ENCODE peak calls at places on chromosomes 16 and 17, in four cellular contexts. E is heart left ventricle; G is CD8-positive, alpha-beta T cell; O is GM23338. M is an unnamed sample.

GRCh38 chr16:84084570-84085270 is 32.0 kb downstream of the MBTPS1 start:
- DNase-seq in E (peak; percentile 60), G (peak; percentile 71), O (peak; percentile 95), M (peak; percentile 64)

GRCh38 chr16:17364319-17365210 is 106.2 kb downstream of the XYLT1 start:
- DNase-seq in E (no peak), G (peak; percentile 61), O (no peak), M (no peak)

GRCh38 chr17:68782829-68783228 is 172.4 kb downstream of the ABCA8 start:
- DNase-seq in E (no peak), G (no peak), O (no peak), M (no peak)

GRCh38 chr17:64779344-64780095 is 117.4 kb upstream of the SMURF2 start:
- DNase-seq in E (no peak), G (no peak), O (peak; percentile 73), M (no peak)

GRCh38 chr16:81657224-81657623 is 121.9 kb upstream of the PLCG2 start:
- DNase-seq in E (no peak), G (no peak), O (no peak), M (no peak)

GRCh38 chr16:13767215-13767614 is 152.7 kb upstream of the ERCC4 start:
- DNase-seq in E (no peak), G (no peak), O (peak; percentile 44), M (no peak)

GRCh38 chr16:67594956-67595355 is 32.6 kb downstream of the CTCF start:
- DNase-seq in E (no peak), G (no peak), O (peak; percentile 56), M (no peak)

GRCh38 chr17:75773808-75774470 is 8.9 kb upstream of the GALK1 start:
- DNase-seq in E (no peak), G (no peak), O (peak; percentile 80), M (no peak)

DNA sequence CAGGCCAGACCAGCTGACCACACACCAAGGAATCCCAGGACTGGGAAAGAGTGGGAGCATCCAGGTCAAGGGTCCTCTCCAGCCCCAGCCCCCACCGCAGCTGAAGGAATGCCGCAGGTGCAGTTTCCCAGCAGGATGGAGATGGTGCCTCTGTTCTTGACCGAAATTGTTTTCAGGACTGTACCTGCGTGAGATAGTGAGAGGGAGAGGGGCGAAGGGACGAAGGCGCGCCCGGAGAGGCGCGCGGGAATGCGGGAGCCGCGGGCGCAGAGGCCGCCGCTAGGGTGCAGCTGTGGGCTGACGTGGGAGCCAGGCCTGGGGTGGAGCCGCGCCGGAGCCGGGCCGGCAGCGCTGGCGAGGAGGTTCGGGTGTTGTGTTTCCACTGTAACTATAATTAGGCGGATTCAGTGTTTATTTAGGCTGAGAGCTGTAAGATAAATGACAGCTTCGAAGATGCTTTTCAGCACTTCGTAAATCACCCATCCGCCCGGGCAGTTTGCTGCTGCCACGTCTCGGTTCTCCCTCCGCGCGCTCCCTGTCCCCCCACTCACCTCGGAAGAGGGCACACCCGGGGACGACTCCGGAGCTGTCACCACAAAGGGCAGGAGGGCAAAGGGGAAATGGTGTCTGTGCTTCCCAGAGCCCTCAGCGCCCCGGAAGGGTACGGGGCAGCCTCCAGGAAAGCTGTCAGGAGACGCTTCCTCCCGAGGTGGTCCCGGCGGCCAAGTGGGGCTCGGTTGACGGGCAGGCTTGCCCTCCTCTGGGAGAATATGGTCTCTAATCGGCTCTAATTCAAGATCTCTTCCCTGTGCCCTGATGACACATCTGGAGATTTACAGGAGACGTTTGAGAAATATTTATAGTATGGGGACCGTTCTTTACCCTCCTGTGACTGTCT is 38.2 kb downstream of the HOXB1 start:
- DNase-seq in E (peak; percentile 72), G (peak; percentile 71), O (peak; percentile 72), M (peak; percentile 75)
- H3K4me3 ChIP-seq in E (peak overlapping the region; percentile 45), G (peak overlapping the region; percentile 38), O (peak overlapping the region; percentile 65), M (peak overlapping the region; percentile 25)

DNA sequence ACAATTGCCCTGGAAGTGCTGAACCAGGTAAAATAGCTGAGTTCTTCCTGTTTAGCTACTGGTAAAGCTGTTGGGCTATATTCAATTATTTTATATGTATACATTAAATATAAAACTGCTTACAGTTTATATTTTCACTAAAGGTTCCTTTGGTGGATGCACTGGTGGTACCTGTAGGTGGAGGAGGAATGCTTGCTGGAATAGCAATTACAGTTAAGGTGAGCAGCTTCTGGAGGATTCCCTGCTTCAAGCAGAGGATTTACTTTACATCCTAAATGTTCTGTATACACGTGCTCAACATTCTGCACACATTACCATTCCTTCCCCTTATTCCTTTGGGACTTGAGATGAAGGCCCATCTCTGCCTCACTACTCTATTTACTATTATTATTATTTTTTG is 14.9 kb downstream of the TSR1 start:
- DNase-seq in E (no peak), G (no peak), O (no peak), M (no peak)
- H3K27ac ChIP-seq in E (no peak overlapping the region), G (no peak overlapping the region), O (no peak overlapping the region), M (no peak overlapping the region)

GRCh38 chr17:37510056-37510455 is 20.4 kb downstream of the DUSP14 start:
- DNase-seq in E (no peak), G (no peak), O (no peak), M (no peak)

GRCh38 chr17:37505333-37505732 is 15.6 kb downstream of the DUSP14 start:
- DNase-seq in E (no peak), G (no peak), O (no peak), M (no peak)

GRCh38 chr17:37507108-37507507 is 17.4 kb downstream of the DUSP14 start:
- DNase-seq in E (no peak), G (no peak), O (no peak), M (no peak)

GRCh38 chr17:37503148-37503547 is 13.5 kb downstream of the DUSP14 start:
- DNase-seq in E (no peak), G (no peak), O (no peak), M (no peak)

GRCh38 chr17:37506678-37507077 is 17.0 kb downstream of the DUSP14 start:
- DNase-seq in E (no peak), G (peak; percentile 10), O (peak; percentile 91), M (no peak)
- TF ChIP-seq CTCF in E (peak; percentile 12), G (no peak), O (peak; percentile 64), M (peak; percentile 31)

DNA sequence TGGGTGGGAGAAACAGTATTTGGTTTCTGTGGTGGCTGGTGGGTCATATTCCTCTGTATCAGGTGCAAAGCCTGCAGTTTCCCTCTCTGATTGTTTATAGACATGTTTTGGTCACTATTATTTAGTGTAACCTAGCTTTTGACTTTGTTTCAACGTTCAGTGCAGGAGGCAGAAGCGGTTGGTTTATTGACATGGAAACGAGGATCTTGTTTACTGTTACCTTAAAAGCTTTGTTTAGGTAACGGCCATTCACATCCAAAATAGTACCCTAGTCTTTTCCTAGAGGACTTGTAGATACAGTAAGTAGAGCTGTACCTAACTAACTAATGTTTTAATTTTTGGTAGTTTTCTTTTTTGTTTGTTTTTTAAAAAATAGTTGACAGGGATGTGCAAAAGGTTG is 3.5 kb downstream of the MSI2 start:
- DNase-seq in E (no peak), G (no peak), O (peak; percentile 81), M (no peak)
- H3K4me3 ChIP-seq in E (no peak overlapping the region), G (no peak overlapping the region), O (peak overlapping the region; percentile 86), M (no peak overlapping the region)

DNA sequence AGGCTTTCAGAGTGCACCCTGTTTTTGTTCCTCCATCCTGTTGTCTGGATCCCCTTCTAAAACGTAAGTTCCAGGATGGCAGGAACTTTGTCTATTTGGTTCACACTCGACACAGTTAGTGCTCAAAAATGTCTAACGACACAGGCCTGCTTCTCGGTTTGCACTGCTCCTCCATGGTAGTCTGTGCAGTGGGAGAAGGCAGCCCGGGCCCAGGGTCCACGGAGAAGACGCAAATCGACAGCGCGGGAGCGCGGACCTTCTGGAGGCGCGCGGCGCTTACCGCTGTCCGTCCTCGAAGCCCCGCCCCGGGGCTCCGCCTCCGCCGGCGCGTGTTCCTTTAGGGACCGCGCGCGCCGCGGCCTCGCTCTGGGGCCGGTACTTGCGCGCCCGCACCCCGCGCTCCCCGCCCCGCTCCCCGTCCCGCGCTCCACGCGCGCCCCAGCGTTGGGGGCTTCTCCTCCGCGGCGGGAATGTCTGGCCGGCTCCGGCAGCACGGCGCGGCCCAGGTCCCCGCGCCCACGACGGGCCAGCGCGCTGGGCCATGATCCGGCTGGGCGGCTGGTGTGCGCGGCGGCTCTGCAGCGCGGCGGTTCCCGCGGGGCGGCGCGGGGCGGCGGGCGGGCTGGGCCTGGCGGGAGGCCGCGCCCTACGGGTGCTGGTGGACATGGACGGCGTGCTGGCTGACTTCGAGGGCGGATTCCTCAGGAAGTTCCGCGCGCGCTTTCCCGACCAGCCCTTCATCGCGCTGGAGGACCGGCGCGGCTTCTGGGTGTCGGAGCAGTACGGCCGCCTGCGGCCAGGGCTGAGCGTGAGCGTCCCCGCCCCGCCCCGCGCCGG is at the start of gene NT5M:
- DNase-seq in E (peak; percentile 76), G (peak; percentile 66), O (peak; percentile 90), M (peak; percentile 57)
- H3K27ac ChIP-seq in E (peak within 1 kb of the TSS; percentile 53), G (peak within 1 kb of the TSS; percentile 6), O (peak within 1 kb of the TSS; percentile 66), M (peak within 1 kb of the TSS; percentile 72)